ENCODE peak calls at places on chromosomes 16 and 17, in ten cellular contexts. One of them, this sample, is unnamed.

GRCh38 chr17:32161029-32161428 is 18.7 kb downstream of the RHOT1 start:
- DNase-seq in CD4-positive, alpha-beta T cell: no peak
- DNase-seq in ascending aorta: no peak
- DNase-seq in heart left ventricle: no peak
- DNase-seq in anterior cingulate cortex: no peak
- DNase-seq in HuH-7.5: no peak
- DNase-seq in LoVo: no peak
- DNase-seq in activated naive CD8-positive, alpha-beta T cell treated with anti-CD3 and anti-CD28 coated beads for 36 hours: no peak
- DNase-seq in H9: no peak
- DNase-seq in GM12864: no peak
- DNase-seq in this sample: no peak

GRCh38 chr17:4944554-4945175 is 3.7 kb downstream of the PFN1 start:
- DNase-seq in GM12864: no peak
- DNase-seq in H9: peak
- DNase-seq in ascending aorta: no peak
- DNase-seq in CD4-positive, alpha-beta T cell: no peak
- DNase-seq in LoVo: no peak
- DNase-seq in heart left ventricle: no peak
- DNase-seq in anterior cingulate cortex: no peak
- DNase-seq in HuH-7.5: no peak
- DNase-seq in activated naive CD8-positive, alpha-beta T cell treated with anti-CD3 and anti-CD28 coated beads for 36 hours: peak
- DNase-seq in this sample: peak

GRCh38 chr17:4522661-4523060 is 24.0 kb downstream of the SPNS2 start:
- DNase-seq in HuH-7.5: no peak
- DNase-seq in LoVo: no peak
- DNase-seq in activated naive CD8-positive, alpha-beta T cell treated with anti-CD3 and anti-CD28 coated beads for 36 hours: no peak
- DNase-seq in GM12864: no peak
- DNase-seq in anterior cingulate cortex: no peak
- DNase-seq in H9: no peak
- DNase-seq in CD4-positive, alpha-beta T cell: no peak
- DNase-seq in heart left ventricle: peak
- DNase-seq in ascending aorta: no peak
- DNase-seq in this sample: no peak

GRCh38 chr16:27515874-27516353 is 33.8 kb downstream of the GTF3C1 start:
- DNase-seq in ascending aorta: no peak
- DNase-seq in CD4-positive, alpha-beta T cell: no peak
- DNase-seq in H9: peak
- DNase-seq in HuH-7.5: peak
- DNase-seq in LoVo: no peak
- DNase-seq in anterior cingulate cortex: no peak
- DNase-seq in heart left ventricle: no peak
- DNase-seq in activated naive CD8-positive, alpha-beta T cell treated with anti-CD3 and anti-CD28 coated beads for 36 hours: peak
- DNase-seq in GM12864: no peak
- DNase-seq in this sample: peak

GRCh38 chr17:64336760-64337413 is 53.8 kb downstream of the PECAM1 start:
- DNase-seq in activated naive CD8-positive, alpha-beta T cell treated with anti-CD3 and anti-CD28 coated beads for 36 hours: no peak
- DNase-seq in HuH-7.5: no peak
- DNase-seq in anterior cingulate cortex: no peak
- DNase-seq in heart left ventricle: no peak
- DNase-seq in H9: peak
- DNase-seq in CD4-positive, alpha-beta T cell: no peak
- DNase-seq in LoVo: no peak
- DNase-seq in ascending aorta: no peak
- DNase-seq in GM12864: no peak
- DNase-seq in this sample: peak

GRCh38 chr17:40307001-40307690 is 1.8 kb upstream of the RARA start:
- DNase-seq in ascending aorta: no peak
- DNase-seq in activated naive CD8-positive, alpha-beta T cell treated with anti-CD3 and anti-CD28 coated beads for 36 hours: no peak
- DNase-seq in LoVo: no peak
- DNase-seq in CD4-positive, alpha-beta T cell: no peak
- DNase-seq in anterior cingulate cortex: no peak
- DNase-seq in H9: no peak
- DNase-seq in heart left ventricle: no peak
- DNase-seq in HuH-7.5: no peak
- DNase-seq in GM12864: no peak
- DNase-seq in this sample: peak

GRCh38 chr17:76171701-76172100 is 30.7 kb upstream of the FOXJ1 start:
- DNase-seq in CD4-positive, alpha-beta T cell: no peak
- DNase-seq in GM12864: no peak
- DNase-seq in ascending aorta: no peak
- DNase-seq in HuH-7.5: no peak
- DNase-seq in heart left ventricle: no peak
- DNase-seq in anterior cingulate cortex: no peak
- DNase-seq in activated naive CD8-positive, alpha-beta T cell treated with anti-CD3 and anti-CD28 coated beads for 36 hours: no peak
- DNase-seq in H9: no peak
- DNase-seq in LoVo: no peak
- DNase-seq in this sample: no peak

GRCh38 chr16:11349599-11350276 is 4.5 kb downstream of the RMI2 start:
- DNase-seq in activated naive CD8-positive, alpha-beta T cell treated with anti-CD3 and anti-CD28 coated beads for 36 hours: no peak
- DNase-seq in heart left ventricle: peak
- DNase-seq in GM12864: no peak
- DNase-seq in CD4-positive, alpha-beta T cell: no peak
- DNase-seq in anterior cingulate cortex: peak
- DNase-seq in ascending aorta: peak
- DNase-seq in H9: no peak
- DNase-seq in HuH-7.5: no peak
- DNase-seq in LoVo: no peak
- DNase-seq in this sample: no peak

GRCh38 chr16:69727916-69728270 is 1.5 kb upstream of the NQO1 start:
- DNase-seq in GM12864: no peak
- DNase-seq in ascending aorta: no peak
- DNase-seq in heart left ventricle: no peak
- DNase-seq in LoVo: no peak
- DNase-seq in activated naive CD8-positive, alpha-beta T cell treated with anti-CD3 and anti-CD28 coated beads for 36 hours: no peak
- DNase-seq in anterior cingulate cortex: peak
- DNase-seq in CD4-positive, alpha-beta T cell: no peak
- DNase-seq in HuH-7.5: no peak
- DNase-seq in H9: no peak
- DNase-seq in this sample: no peak

GRCh38 chr17:77399319-77399959 is 258.7 kb downstream of the SEC14L1 start:
- DNase-seq in LoVo: no peak
- DNase-seq in anterior cingulate cortex: no peak
- DNase-seq in H9: no peak
- DNase-seq in GM12864: no peak
- DNase-seq in CD4-positive, alpha-beta T cell: no peak
- DNase-seq in heart left ventricle: no peak
- DNase-seq in ascending aorta: no peak
- DNase-seq in activated naive CD8-positive, alpha-beta T cell treated with anti-CD3 and anti-CD28 coated beads for 36 hours: no peak
- DNase-seq in HuH-7.5: no peak
- DNase-seq in this sample: no peak

GRCh38 chr16:7257026-7257425 is 75.6 kb upstream of the RBFOX1 start:
- DNase-seq in activated naive CD8-positive, alpha-beta T cell treated with anti-CD3 and anti-CD28 coated beads for 36 hours: no peak
- DNase-seq in HuH-7.5: no peak
- DNase-seq in LoVo: no peak
- DNase-seq in H9: no peak
- DNase-seq in anterior cingulate cortex: no peak
- DNase-seq in CD4-positive, alpha-beta T cell: no peak
- DNase-seq in GM12864: no peak
- DNase-seq in heart left ventricle: no peak
- DNase-seq in ascending aorta: no peak
- DNase-seq in this sample: no peak

GRCh38 chr17:75720656-75721462 is at the start of gene ITGB4:
- DNase-seq in activated naive CD8-positive, alpha-beta T cell treated with anti-CD3 and anti-CD28 coated beads for 36 hours: peak
- DNase-seq in GM12864: no peak
- DNase-seq in ascending aorta: no peak
- DNase-seq in CD4-positive, alpha-beta T cell: peak
- DNase-seq in H9: peak
- DNase-seq in anterior cingulate cortex: peak
- DNase-seq in LoVo: peak
- DNase-seq in heart left ventricle: peak
- DNase-seq in HuH-7.5: peak
- DNase-seq in this sample: peak

GRCh38 chr17:80725532-80725931 is 180.9 kb downstream of the RPTOR start:
- DNase-seq in HuH-7.5: no peak
- DNase-seq in CD4-positive, alpha-beta T cell: no peak
- DNase-seq in GM12864: no peak
- DNase-seq in H9: no peak
- DNase-seq in LoVo: no peak
- DNase-seq in anterior cingulate cortex: no peak
- DNase-seq in heart left ventricle: no peak
- DNase-seq in activated naive CD8-positive, alpha-beta T cell treated with anti-CD3 and anti-CD28 coated beads for 36 hours: no peak
- DNase-seq in ascending aorta: no peak
- DNase-seq in this sample: no peak

GRCh38 chr17:65559802-65560627 is 1.4 kb downstream of the AXIN2 start:
- DNase-seq in activated naive CD8-positive, alpha-beta T cell treated with anti-CD3 and anti-CD28 coated beads for 36 hours: peak
- DNase-seq in GM12864: no peak
- DNase-seq in heart left ventricle: peak
- DNase-seq in HuH-7.5: peak
- DNase-seq in ascending aorta: no peak
- DNase-seq in LoVo: no peak
- DNase-seq in anterior cingulate cortex: no peak
- DNase-seq in CD4-positive, alpha-beta T cell: peak
- DNase-seq in H9: peak
- DNase-seq in this sample: peak

GRCh38 chr16:56312028-56312300 is 113.4 kb downstream of the AMFR start:
- DNase-seq in ascending aorta: no peak
- DNase-seq in anterior cingulate cortex: no peak
- DNase-seq in heart left ventricle: no peak
- DNase-seq in activated naive CD8-positive, alpha-beta T cell treated with anti-CD3 and anti-CD28 coated beads for 36 hours: no peak
- DNase-seq in HuH-7.5: no peak
- DNase-seq in H9: no peak
- DNase-seq in LoVo: no peak
- DNase-seq in GM12864: no peak
- DNase-seq in CD4-positive, alpha-beta T cell: no peak
- DNase-seq in this sample: no peak

GRCh38 chr17:83177611-83178532 is 98.5 kb downstream of the METRNL start:
- DNase-seq in H9: peak
- DNase-seq in HuH-7.5: no peak
- DNase-seq in activated naive CD8-positive, alpha-beta T cell treated with anti-CD3 and anti-CD28 coated beads for 36 hours: no peak
- DNase-seq in GM12864: no peak
- DNase-seq in anterior cingulate cortex: no peak
- DNase-seq in heart left ventricle: no peak
- DNase-seq in ascending aorta: no peak
- DNase-seq in CD4-positive, alpha-beta T cell: no peak
- DNase-seq in LoVo: no peak
- DNase-seq in this sample: no peak

GRCh38 chr17:77728022-77728671 is 230.4 kb upstream of the TNRC6C start:
- DNase-seq in anterior cingulate cortex: no peak
- DNase-seq in HuH-7.5: no peak
- DNase-seq in ascending aorta: no peak
- DNase-seq in LoVo: no peak
- DNase-seq in CD4-positive, alpha-beta T cell: no peak
- DNase-seq in activated naive CD8-positive, alpha-beta T cell treated with anti-CD3 and anti-CD28 coated beads for 36 hours: no peak
- DNase-seq in GM12864: no peak
- DNase-seq in heart left ventricle: peak
- DNase-seq in H9: peak
- DNase-seq in this sample: peak

GRCh38 chr16:86303787-86304685 is 206.3 kb upstream of the FOXF1 start:
- DNase-seq in heart left ventricle: no peak
- DNase-seq in HuH-7.5: no peak
- DNase-seq in GM12864: no peak
- DNase-seq in activated naive CD8-positive, alpha-beta T cell treated with anti-CD3 and anti-CD28 coated beads for 36 hours: no peak
- DNase-seq in CD4-positive, alpha-beta T cell: no peak
- DNase-seq in H9: no peak
- DNase-seq in ascending aorta: no peak
- DNase-seq in anterior cingulate cortex: no peak
- DNase-seq in LoVo: no peak
- DNase-seq in this sample: peak

GRCh38 chr16:1152651-1153259 is at the start of gene CACNA1H:
- DNase-seq in ascending aorta: no peak
- DNase-seq in anterior cingulate cortex: no peak
- DNase-seq in heart left ventricle: no peak
- DNase-seq in HuH-7.5: no peak
- DNase-seq in activated naive CD8-positive, alpha-beta T cell treated with anti-CD3 and anti-CD28 coated beads for 36 hours: peak
- DNase-seq in GM12864: no peak
- DNase-seq in H9: peak
- DNase-seq in CD4-positive, alpha-beta T cell: peak
- DNase-seq in LoVo: no peak
- DNase-seq in this sample: peak

GRCh38 chr17:51692917-51693316 is 432.6 kb downstream of the UTP18 start:
- DNase-seq in heart left ventricle: no peak
- DNase-seq in anterior cingulate cortex: no peak
- DNase-seq in LoVo: no peak
- DNase-seq in GM12864: no peak
- DNase-seq in CD4-positive, alpha-beta T cell: no peak
- DNase-seq in activated naive CD8-positive, alpha-beta T cell treated with anti-CD3 and anti-CD28 coated beads for 36 hours: no peak
- DNase-seq in H9: peak
- DNase-seq in HuH-7.5: no peak
- DNase-seq in ascending aorta: no peak
- DNase-seq in this sample: no peak

GRCh38 chr17:66915204-66915611 is 49.3 kb upstream of the CACNG4 start:
- DNase-seq in LoVo: peak
- DNase-seq in anterior cingulate cortex: no peak
- DNase-seq in HuH-7.5: peak
- DNase-seq in activated naive CD8-positive, alpha-beta T cell treated with anti-CD3 and anti-CD28 coated beads for 36 hours: no peak
- DNase-seq in heart left ventricle: no peak
- DNase-seq in H9: peak
- DNase-seq in CD4-positive, alpha-beta T cell: no peak
- DNase-seq in GM12864: no peak
- DNase-seq in ascending aorta: no peak
- DNase-seq in this sample: peak

GRCh38 chr17:2911035-2911754 is 115.0 kb downstream of the RAP1GAP2 start:
- DNase-seq in HuH-7.5: no peak
- DNase-seq in H9: no peak
- DNase-seq in activated naive CD8-positive, alpha-beta T cell treated with anti-CD3 and anti-CD28 coated beads for 36 hours: no peak
- DNase-seq in anterior cingulate cortex: no peak
- DNase-seq in ascending aorta: no peak
- DNase-seq in LoVo: no peak
- DNase-seq in heart left ventricle: peak
- DNase-seq in GM12864: no peak
- DNase-seq in CD4-positive, alpha-beta T cell: no peak
- DNase-seq in this sample: no peak

GRCh38 chr17:40290629-40291296 is 3.1 kb downstream of the CDC6 start:
- DNase-seq in H9: no peak
- DNase-seq in HuH-7.5: no peak
- DNase-seq in heart left ventricle: peak
- DNase-seq in anterior cingulate cortex: peak
- DNase-seq in GM12864: peak
- DNase-seq in CD4-positive, alpha-beta T cell: no peak
- DNase-seq in LoVo: peak
- DNase-seq in ascending aorta: no peak
- DNase-seq in activated naive CD8-positive, alpha-beta T cell treated with anti-CD3 and anti-CD28 coated beads for 36 hours: no peak
- DNase-seq in this sample: peak

GRCh38 chr17:67461228-67461780 is 84.2 kb downstream of the PITPNC1 start:
- DNase-seq in GM12864: no peak
- DNase-seq in H9: peak
- DNase-seq in heart left ventricle: no peak
- DNase-seq in LoVo: no peak
- DNase-seq in activated naive CD8-positive, alpha-beta T cell treated with anti-CD3 and anti-CD28 coated beads for 36 hours: peak
- DNase-seq in ascending aorta: no peak
- DNase-seq in anterior cingulate cortex: no peak
- DNase-seq in HuH-7.5: no peak
- DNase-seq in CD4-positive, alpha-beta T cell: no peak
- DNase-seq in this sample: no peak

GRCh38 chr17:27463235-27463677 is 7.0 kb downstream of the KSR1 start:
- DNase-seq in H9: no peak
- DNase-seq in HuH-7.5: no peak
- DNase-seq in ascending aorta: no peak
- DNase-seq in heart left ventricle: no peak
- DNase-seq in activated naive CD8-positive, alpha-beta T cell treated with anti-CD3 and anti-CD28 coated beads for 36 hours: no peak
- DNase-seq in LoVo: no peak
- DNase-seq in GM12864: no peak
- DNase-seq in anterior cingulate cortex: no peak
- DNase-seq in CD4-positive, alpha-beta T cell: no peak
- DNase-seq in this sample: no peak

GRCh38 chr17:80195671-80196529 is 24.2 kb downstream of the SGSH start:
- DNase-seq in ascending aorta: no peak
- DNase-seq in LoVo: peak
- DNase-seq in heart left ventricle: no peak
- DNase-seq in CD4-positive, alpha-beta T cell: peak
- DNase-seq in anterior cingulate cortex: no peak
- DNase-seq in HuH-7.5: no peak
- DNase-seq in H9: peak
- DNase-seq in activated naive CD8-positive, alpha-beta T cell treated with anti-CD3 and anti-CD28 coated beads for 36 hours: peak
- DNase-seq in GM12864: no peak
- DNase-seq in this sample: peak

GRCh38 chr17:39903158-39903884 is 15.1 kb downstream of the GSDMB start:
- DNase-seq in H9: no peak
- DNase-seq in HuH-7.5: no peak
- DNase-seq in anterior cingulate cortex: no peak
- DNase-seq in LoVo: no peak
- DNase-seq in GM12864: no peak
- DNase-seq in activated naive CD8-positive, alpha-beta T cell treated with anti-CD3 and anti-CD28 coated beads for 36 hours: no peak
- DNase-seq in CD4-positive, alpha-beta T cell: no peak
- DNase-seq in ascending aorta: no peak
- DNase-seq in heart left ventricle: no peak
- DNase-seq in this sample: no peak

GRCh38 chr17:58757162-58757613 is 1.5 kb downstream of the PPM1E start:
- DNase-seq in H9: no peak
- DNase-seq in ascending aorta: no peak
- DNase-seq in anterior cingulate cortex: no peak
- DNase-seq in CD4-positive, alpha-beta T cell: no peak
- DNase-seq in LoVo: no peak
- DNase-seq in HuH-7.5: no peak
- DNase-seq in activated naive CD8-positive, alpha-beta T cell treated with anti-CD3 and anti-CD28 coated beads for 36 hours: no peak
- DNase-seq in heart left ventricle: no peak
- DNase-seq in GM12864: no peak
- DNase-seq in this sample: no peak

This sample was measured in GM23338.